ENCODE peak calls at places on chromosomes 3 and 15, in four cellular contexts. C, S, M and O are unnamed samples.

GRCh38 chr3:126550488-126551051 is 8.2 kb downstream of the C3orf22 start:
- DNase-seq in M (no peak), C (no peak), S (no peak), O (no peak)

GRCh38 chr3:98890960-98891910 is 10.3 kb downstream of the DCBLD2 start:
- DNase-seq in S (no peak), M (no peak), C (no peak), O (no peak)

GRCh38 chr15:89802231-89802928 is 12.3 kb downstream of the ANPEP start:
- DNase-seq in S (no peak), M (no peak), C (no peak), O (no peak)

GRCh38 chr3:55500555-55501340 is 13.6 kb upstream of the WNT5A start:
- DNase-seq in M (no peak), S (no peak), C (no peak), O (no peak)

GRCh38 chr15:67824900-67825879 is at the start of gene SKOR1:
- DNase-seq in M (peak), C (no peak), S (no peak), O (no peak)

GRCh38 chr3:17044844-17045243 is 160.1 kb downstream of the PLCL2 start:
- DNase-seq in C (no peak), S (no peak), M (no peak), O (no peak)

GRCh38 chr3:141729240-141729639 is 8.9 kb upstream of the RNF7 start:
- DNase-seq in M (no peak), C (no peak), S (no peak), O (no peak)

GRCh38 chr15:38597221-38597800 is 32.7 kb upstream of the RASGRP1 start:
- DNase-seq in S (no peak), C (no peak), M (no peak), O (no peak)

GRCh38 chr3:196339493-196340254 is 1.5 kb upstream of the TM4SF19 start:
- DNase-seq in C (no peak), S (no peak), M (peak), O (no peak)

GRCh38 chr3:50165388-50166308 is 10.5 kb downstream of the SEMA3F start:
- DNase-seq in S (no peak), C (no peak), M (peak), O (no peak)

GRCh38 chr15:67788986-67789385 is 36.3 kb upstream of the SKOR1 start:
- DNase-seq in S (no peak), M (no peak), C (no peak), O (no peak)

GRCh38 chr3:158109804-158110657 is at the start of gene RSRC1:
- DNase-seq in S (peak), C (peak), M (peak), O (no peak)

GRCh38 chr3:60636846-60637245 is 614.4 kb downstream of the FHIT start:
- DNase-seq in S (no peak), M (peak), C (no peak), O (no peak)

GRCh38 chr3:127182446-127182845 is 10.5 kb upstream of the PRR23E start:
- DNase-seq in C (no peak), S (no peak), M (no peak), O (no peak)

GRCh38 chr3:42514876-42515275 is 12.4 kb downstream of the VIPR1 start:
- DNase-seq in S (no peak), C (no peak), M (no peak), O (no peak)

GRCh38 chr3:120172070-120172469 is 77.8 kb upstream of the GSK3B start:
- DNase-seq in S (no peak), C (no peak), M (no peak), O (no peak)

GRCh38 chr3:184532940-184533732 is 28.4 kb upstream of the EPHB3 start:
- DNase-seq in S (no peak), M (no peak), C (no peak), O (no peak)

GRCh38 chr3:157301027-157301663 is 135.5 kb upstream of the PTX3 start:
- DNase-seq in M (no peak), S (no peak), C (no peak), O (no peak)

GRCh38 chr3:38600551-38600950 is 48.9 kb downstream of the SCN5A start:
- DNase-seq in C (no peak), S (no peak), M (no peak), O (no peak)

GRCh38 chr3:158103956-158104338 is 2.3 kb downstream of the SHOX2 start:
- DNase-seq in C (no peak), M (no peak), S (no peak), O (no peak)

GRCh38 chr3:123335007-123335670 is 113.8 kb downstream of the ADCY5 start:
- DNase-seq in C (no peak), S (no peak), M (no peak), O (no peak)

GRCh38 chr3:47964740-47965139 is 51.5 kb downstream of the MAP4 start:
- DNase-seq in M (no peak), S (no peak), C (no peak), O (no peak)

GRCh38 chr3:30662836-30663235 is 56.4 kb downstream of the TGFBR2 start:
- DNase-seq in C (no peak), S (no peak), M (no peak), O (no peak)

GRCh38 chr15:40481671-40482070 is 10.9 kb downstream of the CHST14 start:
- DNase-seq in M (no peak), C (no peak), S (no peak), O (peak)

GRCh38 chr3:179885950-179886349 is 150.8 kb downstream of the PEX5L start:
- DNase-seq in S (no peak), C (no peak), M (no peak), O (no peak)

GRCh38 chr3:164479406-164479805 is 598.9 kb downstream of the SI start:
- DNase-seq in M (no peak), S (no peak), C (peak), O (no peak)

GRCh38 chr3:52525666-52526065 is 8.0 kb downstream of the NT5DC2 start:
- DNase-seq in C (no peak), S (no peak), M (no peak), O (no peak)

GRCh38 chr15:80967451-80967850 is 22.2 kb downstream of the MESD start:
- DNase-seq in S (no peak), M (peak), C (no peak), O (no peak)

GRCh38 chr3:107650788-107651187 is 128.0 kb downstream of the BBX start:
- DNase-seq in C (no peak), S (no peak), M (no peak), O (no peak)

GRCh38 chr3:162441716-162442115 is 945.1 kb downstream of the OTOL1 start:
- DNase-seq in S (no peak), M (no peak), C (no peak), O (no peak)

GRCh38 chr3:108566599-108566998 is 22.6 kb downstream of the CIP2A start:
- DNase-seq in M (no peak), C (no peak), S (no peak), O (no peak)

GRCh38 chr3:164155386-164155785 is 922.9 kb downstream of the SI start:
- DNase-seq in M (no peak), C (no peak), S (no peak), O (no peak)

GRCh38 chr15:65525622-65526021 is 4.6 kb upstream of the HACD3 start:
- DNase-seq in M (no peak), S (no peak), C (peak), O (peak)

GRCh38 chr15:39942101-39942752 is 8.3 kb downstream of the EIF2AK4 start:
- DNase-seq in C (no peak), M (no peak), S (no peak), O (no peak)

GRCh38 chr15:27134481-27134880 is 163.5 kb downstream of the GABRG3 start:
- DNase-seq in M (no peak), C (no peak), S (no peak), O (no peak)

GRCh38 chr15:77819841-77820728 is 187.4 kb upstream of the LINGO1 start:
- DNase-seq in S (no peak), C (peak), M (peak), O (no peak)

GRCh38 chr15:38005949-38006800 is 71.7 kb downstream of the TMCO5A start:
- DNase-seq in S (no peak), C (no peak), M (no peak), O (no peak)

GRCh38 chr3:37221407-37221806 is 47.0 kb upstream of the LRRFIP2 start:
- DNase-seq in M (peak), C (no peak), S (no peak), O (no peak)

GRCh38 chr3:11131371-11131770 is 22.9 kb upstream of the HRH1 start:
- DNase-seq in S (no peak), C (no peak), M (peak), O (no peak)